ENCODE peak calls at places on chromosomes 13 and 19, in five cellular contexts. X, H, I, R and O are unnamed samples.

GRCh38 chr13:74246398-74246975 is 112.3 kb upstream of the KLF12 start:
- DNase-seq in X (no peak), H (no peak), I (no peak), R (no peak), O (no peak)

GRCh38 chr19:23949611-23950010 is 34.9 kb downstream of the ZNF726 start:
- DNase-seq in X (no peak), H (no peak), I (no peak), R (no peak), O (no peak)

GRCh38 chr19:52248256-52248655 is 21.1 kb upstream of the ZNF766 start:
- DNase-seq in X (peak), H (peak), I (peak), R (peak), O (peak)

GRCh38 chr19:31350033-31350692 is 927 bp upstream of the TSHZ3 start:
- DNase-seq in X (no peak), H (no peak), I (no peak), R (no peak), O (no peak)

GRCh38 chr13:110446570-110446880 is 115.0 kb downstream of the RAB20 start:
- DNase-seq in X (no peak), H (no peak), I (no peak), R (no peak), O (no peak)

GRCh38 chr13:23637813-23638212 is 67.6 kb downstream of the TNFRSF19 start:
- DNase-seq in X (no peak), H (no peak), I (peak), R (no peak), O (no peak)

GRCh38 chr13:114019367-114019766 is 45.5 kb upstream of the C13orf46 start:
- DNase-seq in X (no peak), H (peak), I (no peak), R (no peak), O (no peak)

GRCh38 chr19:11963566-11964355 is 1.1 kb upstream of the ZNF763 start:
- DNase-seq in X (peak), H (peak), I (peak), R (peak), O (peak)

GRCh38 chr13:107210216-107211010 is 642.5 kb upstream of the ARGLU1 start:
- DNase-seq in X (no peak), H (peak), I (no peak), R (peak), O (no peak)

GRCh38 chr19:6273701-6274601 is 5.8 kb downstream of the MLLT1 start:
- DNase-seq in X (no peak), H (no peak), I (peak), R (no peak), O (peak)

GRCh38 chr19:32718286-32718685 is 1.3 kb upstream of the TDRD12 start:
- DNase-seq in X (no peak), H (no peak), I (no peak), R (no peak), O (peak)

GRCh38 chr19:10288662-10289166 is 1.0 kb upstream of the ICAM5 start:
- DNase-seq in X (peak), H (peak), I (no peak), R (no peak), O (no peak)

GRCh38 chr13:91576590-91576989 is 178.2 kb downstream of the GPC5 start:
- DNase-seq in X (peak), H (peak), I (no peak), R (no peak), O (no peak)

GRCh38 chr13:49220856-49221614 is 897 bp downstream of the MLNR start:
- DNase-seq in X (no peak), H (peak), I (no peak), R (no peak), O (no peak)

GRCh38 chr13:73385848-73386247 is 327.0 kb downstream of the KLF5 start:
- DNase-seq in X (no peak), H (no peak), I (no peak), R (no peak), O (no peak)

GRCh38 chr13:91017031-91017668 is 330.3 kb upstream of the MIR17HG start:
- DNase-seq in X (peak), H (peak), I (no peak), R (no peak), O (no peak)

GRCh38 chr13:50485979-50486935 is 357.2 kb downstream of the DLEU7 start:
- DNase-seq in X (no peak), H (no peak), I (no peak), R (no peak), O (no peak)

GRCh38 chr19:44575116-44575700 is 38.2 kb upstream of the IGSF23 start:
- DNase-seq in X (no peak), H (no peak), I (no peak), R (no peak), O (no peak)

GRCh38 chr13:30681489-30682242 is 53.7 kb upstream of the ALOX5AP start:
- DNase-seq in X (no peak), H (no peak), I (no peak), R (no peak), O (no peak)

GRCh38 chr19:10920781-10921180 is 7.7 kb downstream of the YIPF2 start:
- DNase-seq in X (no peak), H (no peak), I (no peak), R (no peak), O (no peak)